ENCODE peak calls at places on chromosomes 5 and 9, in eight cellular contexts. C is effector memory CD4-positive, alpha-beta T cell; I is endodermal cell; J is transverse colon; O is stomach; W is SJSA1; U is keratinocyte; Q is right atrium auricular region. P is an unnamed sample.

GRCh38 chr5:172421-172820 is 18.9 kb upstream of the LRRC14B start:
- DNase-seq in Q (no peak), W (no peak), J (no peak), I (no peak), O (no peak), U (no peak), C (no peak), P (no peak)

GRCh38 chr9:38117646-38118045 is 48.6 kb upstream of the SHB start:
- DNase-seq in C (no peak), O (no peak), W (no peak), I (no peak), Q (peak; percentile 32), U (no peak), J (no peak), P (no peak)

GRCh38 chr9:70525553-70525952 is 111.1 kb upstream of the KLF9 start:
- DNase-seq in Q (no peak), C (no peak), W (no peak), J (no peak), U (no peak), I (no peak), O (no peak), P (no peak)

GRCh38 chr5:133081716-133082115 is 29.9 kb downstream of the HSPA4 start:
- DNase-seq in W (no peak), J (no peak), Q (no peak), U (no peak), I (no peak), C (no peak), O (no peak), P (no peak)

GRCh38 chr5:108655750-108656450 is 91.8 kb upstream of the FER start:
- DNase-seq in O (no peak), C (no peak), J (no peak), W (no peak), Q (no peak), I (no peak), U (peak; percentile 7), P (no peak)

GRCh38 chr5:93596310-93596675 is 13.3 kb downstream of the NR2F1 start:
- DNase-seq in W (no peak), C (no peak), Q (no peak), O (no peak), J (no peak), U (no peak), I (peak; percentile 67), P (no peak)

GRCh38 chr5:176373100-176373818 is 8.0 kb downstream of the ARL10 start:
- DNase-seq in I (no peak), O (no peak), W (no peak), U (no peak), C (no peak), J (no peak), Q (no peak), P (peak; percentile 38)

GRCh38 chr5:109250533-109251329 is 159.0 kb downstream of the PJA2 start:
- DNase-seq in W (no peak), I (no peak), C (no peak), Q (no peak), U (no peak), O (no peak), J (no peak), P (no peak)

GRCh38 chr5:39717186-39717897 is 292.6 kb upstream of the DAB2 start:
- DNase-seq in W (no peak), I (no peak), Q (no peak), O (no peak), J (no peak), U (no peak), C (no peak), P (no peak)

GRCh38 chr5:96434201-96434645 is 1.2 kb upstream of the PCSK1 start:
- DNase-seq in O (peak; percentile 63), Q (no peak), W (peak; percentile 71), J (peak; percentile 57), C (no peak), U (peak; percentile 5), I (peak; percentile 96), P (peak; percentile 53)

GRCh38 chr5:154610321-154611154 is 132.5 kb upstream of the HAND1 start:
- DNase-seq in C (peak; percentile 5), U (no peak), O (peak; percentile 80), J (peak; percentile 75), W (peak; percentile 90), Q (peak; percentile 77), I (peak; percentile 97), P (peak; percentile 54)

GRCh38 chr9:90950600-90950999 is 149.0 kb downstream of the SYK start:
- DNase-seq in W (no peak), Q (no peak), J (no peak), U (no peak), C (no peak), O (no peak), I (no peak), P (no peak)

GRCh38 chr9:90953200-90953599 is 151.6 kb downstream of the SYK start:
- DNase-seq in C (no peak), Q (no peak), O (no peak), I (no peak), W (no peak), U (no peak), J (no peak), P (no peak)

GRCh38 chr9:90946981-90947380 is 145.4 kb downstream of the SYK start:
- DNase-seq in U (no peak), I (no peak), W (no peak), O (no peak), J (no peak), Q (no peak), C (no peak), P (no peak)

GRCh38 chr9:90943341-90943740 is 141.7 kb downstream of the SYK start:
- DNase-seq in J (no peak), U (no peak), I (no peak), Q (no peak), C (no peak), O (no peak), W (no peak), P (no peak)

DNA sequence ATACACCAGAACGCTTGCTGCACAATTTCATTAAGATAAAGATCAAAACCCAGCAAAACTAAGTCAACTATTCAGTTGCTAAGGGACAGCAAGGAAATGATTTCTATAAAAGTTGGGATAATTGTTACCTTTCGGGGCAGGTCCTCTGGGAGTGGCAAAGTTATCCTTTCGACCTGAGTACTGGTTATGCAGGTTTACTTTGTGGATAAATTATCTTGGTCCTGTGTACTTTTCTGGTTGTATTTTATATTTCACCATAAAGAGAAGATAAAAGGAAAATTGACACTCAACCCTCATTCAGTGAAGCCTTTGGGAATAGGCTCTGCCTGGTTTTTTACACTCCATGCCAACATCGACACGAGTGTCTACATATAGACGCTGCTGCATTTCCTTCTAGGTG is 146.5 kb downstream of the SYK start:
- DNase-seq in Q (no peak), W (no peak), O (no peak), U (no peak), I (no peak), J (peak; percentile 27), C (no peak), P (no peak)
- H3K27ac ChIP-seq in Q (no peak overlapping the region), W (no peak overlapping the region), O (no peak overlapping the region), U (no peak overlapping the region), I (no peak overlapping the region), J (peak overlapping the region; percentile 70), C (no peak overlapping the region), P (no peak overlapping the region)

GRCh38 chr9:98150726-98151125 is 31.7 kb upstream of the TRIM14 start:
- DNase-seq in W (no peak), J (no peak), O (no peak), I (no peak), Q (no peak), U (no peak), C (no peak), P (no peak)
- H3K27me3 ChIP-seq in W (no peaks in the 10 kb centered on the region), J (no peaks in the 10 kb centered on the region), O (no peaks in the 10 kb centered on the region), I (no peaks in the 10 kb centered on the region), Q (no peaks in the 10 kb centered on the region), U (no peaks in the 10 kb centered on the region), C (no peaks in the 10 kb centered on the region), P (no peaks in the 10 kb centered on the region)

DNA sequence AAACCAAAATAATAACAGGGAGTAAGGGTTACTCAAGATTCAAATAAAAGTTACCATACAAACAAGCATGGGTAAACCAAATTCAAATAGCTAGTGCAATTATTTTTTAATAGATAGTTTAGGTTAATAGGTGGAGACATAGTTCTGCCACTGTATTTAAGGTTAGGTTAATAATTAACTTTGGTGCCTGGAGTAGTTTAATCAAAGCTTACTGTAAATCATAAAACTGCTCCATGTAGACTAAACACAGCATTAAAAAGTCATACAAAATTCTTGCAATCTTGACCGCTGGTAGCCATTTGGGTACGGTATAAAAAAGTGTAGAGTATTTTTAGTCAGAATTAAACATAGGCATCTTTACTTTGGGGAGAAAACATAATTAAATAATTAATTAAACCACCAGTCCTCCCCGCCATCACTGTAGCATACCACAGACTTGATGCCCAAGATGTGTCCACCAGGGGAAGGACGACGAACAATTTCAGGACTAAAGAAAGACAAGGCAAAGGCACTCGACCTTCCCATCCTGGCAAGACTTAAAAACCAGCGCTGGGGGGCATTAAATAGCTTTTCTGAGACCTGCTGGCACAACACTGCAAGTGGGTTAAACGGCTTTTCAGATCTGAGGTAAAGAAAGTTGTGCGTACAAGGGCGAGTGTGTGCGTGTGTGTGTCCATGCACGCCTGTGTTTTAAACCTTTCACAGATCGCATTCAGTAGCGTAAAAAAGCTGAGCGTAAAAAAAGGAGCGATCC is 2.9 kb downstream of the SEMA6A start:
- DNase-seq in U (no peak), C (no peak), O (no peak), Q (no peak), J (no peak), I (peak; percentile 59), W (no peak), P (no peak)
- H3K27ac ChIP-seq in U (no peak overlapping the region), C (no peak overlapping the region), O (peak overlapping the region; percentile 51), Q (no peak overlapping the region), J (peak overlapping the region; percentile 84), I (no peak overlapping the region), W (no peak overlapping the region), P (peak overlapping the region; percentile 83)

GRCh38 chr9:137302176-137303030 is at the start of gene NRARP:
- DNase-seq in Q (peak; percentile 87), I (peak; percentile 94), J (peak; percentile 95), W (peak; percentile 79), U (no peak), O (peak; percentile 96), C (peak; percentile 80), P (peak; percentile 91)

GRCh38 chr9:137298983-137299521 is 3.0 kb downstream of the NRARP start:
- DNase-seq in U (no peak), Q (no peak), O (no peak), J (peak; percentile 45), I (peak; percentile 82), C (no peak), W (no peak), P (no peak)

GRCh38 chr9:137301086-137301947 is 754 bp downstream of the NRARP start:
- DNase-seq in O (peak; percentile 68), U (no peak), W (no peak), C (no peak), J (peak; percentile 26), I (peak; percentile 85), Q (no peak), P (peak; percentile 34)

GRCh38 chr9:137299938-137300337 is 2.1 kb downstream of the NRARP start:
- DNase-seq in Q (no peak), U (no peak), C (no peak), J (peak; percentile 47), O (no peak), I (peak; percentile 73), W (no peak), P (peak; percentile 23)

DNA sequence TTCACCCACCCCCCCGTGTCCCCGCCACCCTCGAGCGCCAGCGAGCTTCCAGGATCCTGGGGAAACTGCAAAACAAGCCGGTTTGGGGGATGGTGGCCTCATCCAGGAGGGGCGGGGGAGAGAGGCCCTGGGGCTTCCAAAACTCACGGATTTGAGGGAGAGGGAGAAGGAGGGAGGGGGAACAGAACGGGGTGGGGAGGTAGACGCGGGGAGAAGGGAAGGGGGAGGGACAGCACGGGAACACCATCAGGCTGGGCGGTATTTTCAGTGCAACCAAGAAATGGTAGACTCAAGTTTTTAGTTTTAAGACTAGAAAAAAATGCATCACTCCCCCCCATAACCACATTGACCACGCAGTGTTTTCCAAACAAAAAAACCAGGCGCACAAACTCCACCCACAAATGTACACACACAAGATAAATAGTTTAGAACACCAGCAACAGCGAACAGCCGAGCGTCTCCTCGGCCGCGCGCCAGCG is 1.4 kb downstream of the NRARP start:
- DNase-seq in U (no peak), Q (no peak), C (no peak), W (no peak), I (peak; percentile 84), O (no peak), J (peak; percentile 51), P (peak; percentile 21)
- H3K27me3 ChIP-seq in U (peaks cover 14% of the 10 kb centered on the region), Q (peaks cover 9% of the 10 kb centered on the region), C (peaks cover 34% of the 10 kb centered on the region), W (peaks cover 38% of the 10 kb centered on the region), I (peaks cover 58% of the 10 kb centered on the region), O (peaks cover 94% of the 10 kb centered on the region), J (peaks cover 53% of the 10 kb centered on the region), P (peaks cover 55% of the 10 kb centered on the region)